ENCODE peak calls at places on chromosomes 5 and 9, in seven cellular contexts. U is T-helper 17 cell; D is stimulated activated CD4-positive, alpha-beta T cell treated with anti-CD3 and anti-CD28 coated beads, TNF-alpha, amount 100 ng/mL, for 24 hours; R is AG04449; B is activated T-helper 1 cell treated with anti-CD3 and anti-CD28 coated beads, Interleukin-2, amount 50 U/mL, for 16 hours; E is stimulated activated naive CD8-positive, alpha-beta T cell treated with anti-CD3 and anti-CD28 coated beads, Interleukin-15, amount 100 ng/mL, for 72 hours; W is activated CD8-positive, alpha-beta memory T cell treated with anti-CD3 and anti-CD28 coated beads, Interleukin-2, amount 10 ng/mL, durations not matched to agents 7 days and 5 days. F is an unnamed sample.

GRCh38 chr5:77893225-77893860 is 117.2 kb upstream of the TBCA start:
- DNase-seq in E (no peak), R (peak; percentile 84), U (no peak), D (no peak), B (no peak), W (no peak), F (peak; percentile 97)

GRCh38 chr9:129352157-129352870 is 174.3 kb upstream of the IER5L start:
- DNase-seq in B (no peak), R (no peak), U (no peak), E (peak; percentile 26), D (no peak), W (no peak), F (no peak)

GRCh38 chr5:142110046-142110531 is 1.5 kb downstream of the NDFIP1 start:
- DNase-seq in U (no peak), B (no peak), W (no peak), E (peak; percentile 56), R (no peak), D (no peak), F (peak; percentile 38)

GRCh38 chr5:6633469-6634326 is 458 bp downstream of the SRD5A1 start:
- DNase-seq in R (no peak), D (no peak), U (peak; percentile 10), E (no peak), B (no peak), W (no peak), F (no peak)

GRCh38 chr9:137647096-137647709 is 28.4 kb downstream of the EHMT1 start:
- DNase-seq in R (no peak), W (no peak), D (no peak), U (no peak), E (no peak), B (no peak), F (no peak)

GRCh38 chr5:4023701-4024100 is 428.1 kb downstream of the IRX1 start:
- DNase-seq in D (no peak), W (no peak), U (no peak), R (no peak), B (no peak), E (no peak), F (no peak)

GRCh38 chr9:21527579-21527978 is 45.5 kb upstream of the IFNE start:
- DNase-seq in R (no peak), D (no peak), E (no peak), B (no peak), W (no peak), U (no peak), F (no peak)

GRCh38 chr9:2787065-2787464 is 56.8 kb downstream of the PUM3 start:
- DNase-seq in D (no peak), U (no peak), W (no peak), R (no peak), B (no peak), E (no peak), F (peak; percentile 74)

GRCh38 chr9:123089040-123089439 is 55.6 kb downstream of the GPR21 start:
- DNase-seq in E (no peak), D (no peak), W (no peak), R (no peak), U (no peak), B (no peak), F (no peak)

GRCh38 chr9:4318741-4319140 is 18.9 kb upstream of the GLIS3 start:
- DNase-seq in R (no peak), B (no peak), U (no peak), E (no peak), D (no peak), W (no peak), F (no peak)

F was measured in renal cortical epithelial cell.